ENCODE peak calls at places on chromosomes 4 and X, in six cellular contexts. One of them, this sample, is unnamed. For H3K4me1, the result is how much of the 10 kb centered on the place peaks cover.

GRCh38 chr4:4762909-4763814 is 96.3 kb upstream of the MSX1 start:
- DNase-seq in endothelial cell of umbilical vein: no peak
- DNase-seq in neural progenitor cell: peak
- DNase-seq in GM23248: peak
- DNase-seq in PC-9: peak
- DNase-seq in fibroblast of lung: peak
- DNase-seq in this sample: peak

GRCh38 chrX:40010550-40011364 is 87.0 kb downstream of the BCOR start:
- DNase-seq in PC-9: no peak
- DNase-seq in fibroblast of lung: no peak
- DNase-seq in neural progenitor cell: peak
- DNase-seq in GM23248: no peak
- DNase-seq in endothelial cell of umbilical vein: no peak
- DNase-seq in this sample: no peak

GRCh38 chr4:173277340-173277739 is 56.8 kb downstream of the HMGB2 start:
- DNase-seq in PC-9: no peak
- DNase-seq in neural progenitor cell: no peak
- DNase-seq in fibroblast of lung: no peak
- DNase-seq in GM23248: no peak
- DNase-seq in endothelial cell of umbilical vein: no peak
- DNase-seq in this sample: no peak

GRCh38 chrX:75337525-75337924 is 63.6 kb downstream of the UPRT start:
- DNase-seq in fibroblast of lung: no peak
- DNase-seq in GM23248: no peak
- DNase-seq in PC-9: no peak
- DNase-seq in neural progenitor cell: no peak
- DNase-seq in endothelial cell of umbilical vein: no peak
- DNase-seq in this sample: no peak

GRCh38 chrX:115372026-115372610 is 82.6 kb downstream of the LUZP4 start:
- DNase-seq in endothelial cell of umbilical vein: peak
- DNase-seq in PC-9: peak
- DNase-seq in neural progenitor cell: peak
- DNase-seq in GM23248: peak
- DNase-seq in fibroblast of lung: peak
- DNase-seq in this sample: no peak

GRCh38 chrX:31268359-31268758 is 196.5 kb upstream of the FTHL17 start:
- DNase-seq in neural progenitor cell: peak
- DNase-seq in GM23248: no peak
- DNase-seq in fibroblast of lung: peak
- DNase-seq in endothelial cell of umbilical vein: no peak
- DNase-seq in PC-9: no peak
- DNase-seq in this sample: no peak

GRCh38 chrX:118211891-118212816 is 95.5 kb upstream of the KLHL13 start:
- DNase-seq in fibroblast of lung: no peak
- DNase-seq in endothelial cell of umbilical vein: no peak
- DNase-seq in PC-9: no peak
- DNase-seq in GM23248: no peak
- DNase-seq in neural progenitor cell: no peak
- DNase-seq in this sample: peak

GRCh38 chr4:3123201-3123671 is 48.8 kb downstream of the HTT start:
- DNase-seq in neural progenitor cell: no peak
- DNase-seq in PC-9: peak
- DNase-seq in fibroblast of lung: peak
- DNase-seq in endothelial cell of umbilical vein: peak
- DNase-seq in GM23248: peak
- DNase-seq in this sample: no peak

GRCh38 chr4:116058129-116058528 is 944.7 kb upstream of the NDST4 start:
- DNase-seq in PC-9: no peak
- DNase-seq in GM23248: no peak
- DNase-seq in fibroblast of lung: no peak
- DNase-seq in neural progenitor cell: no peak
- DNase-seq in endothelial cell of umbilical vein: no peak
- DNase-seq in this sample: no peak

GRCh38 chrX:63918611-63919010 is 133.6 kb upstream of the ARHGEF9 start:
- DNase-seq in fibroblast of lung: peak
- DNase-seq in neural progenitor cell: peak
- DNase-seq in endothelial cell of umbilical vein: no peak
- DNase-seq in PC-9: no peak
- DNase-seq in GM23248: peak
- DNase-seq in this sample: no peak

GRCh38 chrX:50877310-50877709 is 33.2 kb upstream of the BMP15 start:
- DNase-seq in neural progenitor cell: no peak
- DNase-seq in GM23248: peak
- DNase-seq in PC-9: no peak
- DNase-seq in endothelial cell of umbilical vein: no peak
- DNase-seq in fibroblast of lung: no peak
- DNase-seq in this sample: no peak

GRCh38 chr4:40681600-40682297 is 52.1 kb upstream of the RBM47 start:
- DNase-seq in GM23248: no peak
- DNase-seq in fibroblast of lung: no peak
- DNase-seq in neural progenitor cell: peak
- DNase-seq in endothelial cell of umbilical vein: no peak
- DNase-seq in PC-9: no peak
- DNase-seq in this sample: no peak

GRCh38 chr4:8688041-8688907 is 95.7 kb downstream of the CPZ start:
- DNase-seq in endothelial cell of umbilical vein: peak
- DNase-seq in PC-9: no peak
- DNase-seq in neural progenitor cell: peak
- DNase-seq in fibroblast of lung: no peak
- DNase-seq in GM23248: peak
- DNase-seq in this sample: peak

GRCh38 chr4:40361338-40361737 is 26.2 kb downstream of the CHRNA9 start:
- DNase-seq in fibroblast of lung: no peak
- DNase-seq in PC-9: no peak
- DNase-seq in GM23248: no peak
- DNase-seq in endothelial cell of umbilical vein: no peak
- DNase-seq in neural progenitor cell: no peak
- DNase-seq in this sample: no peak

GRCh38 chrX:44344687-44345086 is 1.2 kb upstream of the EFHC2 start:
- DNase-seq in GM23248: no peak
- DNase-seq in PC-9: no peak
- DNase-seq in fibroblast of lung: no peak
- DNase-seq in neural progenitor cell: no peak
- DNase-seq in endothelial cell of umbilical vein: no peak
- DNase-seq in this sample: peak

GRCh38 chr4:184437988-184438774 is 36.2 kb downstream of the IRF2 start:
- DNase-seq in neural progenitor cell: no peak
- DNase-seq in fibroblast of lung: no peak
- DNase-seq in GM23248: no peak
- DNase-seq in PC-9: no peak
- DNase-seq in endothelial cell of umbilical vein: no peak
- DNase-seq in this sample: no peak

GRCh38 chrX:68838571-68838910 is 9.7 kb downstream of the EFNB1 start:
- DNase-seq in endothelial cell of umbilical vein: no peak
- DNase-seq in GM23248: no peak
- DNase-seq in fibroblast of lung: no peak
- DNase-seq in PC-9: no peak
- DNase-seq in neural progenitor cell: no peak
- DNase-seq in this sample: no peak
- H3K4me1 ChIP-seq in endothelial cell of umbilical vein: under half
- H3K4me1 ChIP-seq in GM23248: under half
- H3K4me1 ChIP-seq in fibroblast of lung: under half
- H3K4me1 ChIP-seq in PC-9: under half
- H3K4me1 ChIP-seq in neural progenitor cell: under half
- H3K4me1 ChIP-seq in this sample: under half

GRCh38 chrX:19122641-19123009 is 357 bp upstream of the ADGRG2 start:
- DNase-seq in endothelial cell of umbilical vein: no peak
- DNase-seq in GM23248: no peak
- DNase-seq in neural progenitor cell: no peak
- DNase-seq in fibroblast of lung: no peak
- DNase-seq in PC-9: no peak
- DNase-seq in this sample: no peak

GRCh38 chrX:19121466-19121865 is 802 bp downstream of the ADGRG2 start:
- DNase-seq in PC-9: no peak
- DNase-seq in endothelial cell of umbilical vein: no peak
- DNase-seq in fibroblast of lung: no peak
- DNase-seq in GM23248: no peak
- DNase-seq in neural progenitor cell: peak
- DNase-seq in this sample: no peak

GRCh38 chrX:19127649-19128168 is 5.4 kb upstream of the ADGRG2 start:
- DNase-seq in fibroblast of lung: peak
- DNase-seq in GM23248: no peak
- DNase-seq in neural progenitor cell: no peak
- DNase-seq in PC-9: no peak
- DNase-seq in endothelial cell of umbilical vein: peak
- DNase-seq in this sample: no peak

DNA sequence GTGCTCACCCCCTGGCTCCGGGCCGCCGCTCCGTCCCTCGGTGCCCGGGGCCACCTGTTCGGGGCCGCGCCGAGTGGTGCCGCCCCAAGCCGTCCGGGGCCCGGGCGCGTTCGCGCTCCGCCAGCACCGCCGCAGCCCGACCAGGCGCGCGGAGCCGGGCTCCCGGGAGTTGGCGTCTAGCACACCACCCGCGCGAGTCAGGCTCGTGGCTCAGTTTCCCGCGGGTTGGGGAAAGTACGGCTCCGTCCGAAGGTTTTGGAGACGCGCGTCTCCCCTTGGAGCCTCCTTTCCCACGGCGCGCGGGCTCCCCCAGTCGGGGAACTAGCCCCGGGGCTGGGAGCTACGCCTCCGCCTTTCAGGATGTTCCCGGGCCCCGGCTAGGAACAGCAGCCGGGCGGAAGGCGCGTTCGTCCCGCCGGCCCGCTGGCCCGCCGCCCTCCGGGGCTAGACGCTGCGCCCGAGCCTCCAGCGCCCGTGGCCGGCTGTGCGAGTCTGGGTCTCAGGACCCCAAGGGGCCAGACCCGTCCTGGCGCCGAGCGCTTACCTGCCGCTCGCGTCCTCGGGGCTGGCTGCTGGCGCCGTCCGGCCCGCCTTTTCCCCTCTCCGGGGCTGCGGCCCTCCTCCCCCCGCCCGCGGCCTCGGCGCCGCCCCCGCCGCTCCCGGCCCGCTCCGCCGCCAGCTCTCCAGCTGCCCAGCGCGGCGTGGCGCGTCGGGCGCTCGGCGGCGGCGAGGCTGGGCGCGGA is at the start of gene ADGRG2:
- DNase-seq in PC-9: no peak
- DNase-seq in neural progenitor cell: peak
- DNase-seq in endothelial cell of umbilical vein: peak
- DNase-seq in fibroblast of lung: peak
- DNase-seq in GM23248: peak
- DNase-seq in this sample: no peak
- TF ChIP-seq EZH2 in PC-9: no peak
- TF ChIP-seq EZH2 in neural progenitor cell: no peak
- TF ChIP-seq EZH2 in endothelial cell of umbilical vein: no peak
- TF ChIP-seq EZH2 in fibroblast of lung: no peak
- TF ChIP-seq EZH2 in GM23248: no peak
- TF ChIP-seq EZH2 in this sample: no peak

GRCh38 chrX:71671938-71672337 is 4.6 kb downstream of the LOC101059915 start:
- DNase-seq in neural progenitor cell: no peak
- DNase-seq in endothelial cell of umbilical vein: no peak
- DNase-seq in fibroblast of lung: no peak
- DNase-seq in PC-9: no peak
- DNase-seq in GM23248: no peak
- DNase-seq in this sample: no peak
- H3K4me1 ChIP-seq in neural progenitor cell: under half
- H3K4me1 ChIP-seq in endothelial cell of umbilical vein: under half
- H3K4me1 ChIP-seq in fibroblast of lung: under half
- H3K4me1 ChIP-seq in PC-9: under half
- H3K4me1 ChIP-seq in GM23248: under half
- H3K4me1 ChIP-seq in this sample: under half

GRCh38 chr4:144647095-144647959 is 1.4 kb downstream of the HHIP start:
- DNase-seq in neural progenitor cell: peak
- DNase-seq in endothelial cell of umbilical vein: peak
- DNase-seq in PC-9: no peak
- DNase-seq in fibroblast of lung: peak
- DNase-seq in GM23248: peak
- DNase-seq in this sample: no peak

GRCh38 chr4:144645102-144645469 is 870 bp upstream of the HHIP start:
- DNase-seq in GM23248: no peak
- DNase-seq in fibroblast of lung: no peak
- DNase-seq in endothelial cell of umbilical vein: no peak
- DNase-seq in PC-9: no peak
- DNase-seq in neural progenitor cell: peak
- DNase-seq in this sample: no peak

GRCh38 chr4:144648042-144648441 is 2.1 kb downstream of the HHIP start:
- DNase-seq in neural progenitor cell: peak
- DNase-seq in fibroblast of lung: no peak
- DNase-seq in GM23248: no peak
- DNase-seq in endothelial cell of umbilical vein: no peak
- DNase-seq in PC-9: no peak
- DNase-seq in this sample: no peak

GRCh38 chr4:144645621-144646522 is at the start of gene HHIP:
- DNase-seq in GM23248: peak
- DNase-seq in neural progenitor cell: peak
- DNase-seq in PC-9: no peak
- DNase-seq in fibroblast of lung: peak
- DNase-seq in endothelial cell of umbilical vein: peak
- DNase-seq in this sample: no peak

DNA sequence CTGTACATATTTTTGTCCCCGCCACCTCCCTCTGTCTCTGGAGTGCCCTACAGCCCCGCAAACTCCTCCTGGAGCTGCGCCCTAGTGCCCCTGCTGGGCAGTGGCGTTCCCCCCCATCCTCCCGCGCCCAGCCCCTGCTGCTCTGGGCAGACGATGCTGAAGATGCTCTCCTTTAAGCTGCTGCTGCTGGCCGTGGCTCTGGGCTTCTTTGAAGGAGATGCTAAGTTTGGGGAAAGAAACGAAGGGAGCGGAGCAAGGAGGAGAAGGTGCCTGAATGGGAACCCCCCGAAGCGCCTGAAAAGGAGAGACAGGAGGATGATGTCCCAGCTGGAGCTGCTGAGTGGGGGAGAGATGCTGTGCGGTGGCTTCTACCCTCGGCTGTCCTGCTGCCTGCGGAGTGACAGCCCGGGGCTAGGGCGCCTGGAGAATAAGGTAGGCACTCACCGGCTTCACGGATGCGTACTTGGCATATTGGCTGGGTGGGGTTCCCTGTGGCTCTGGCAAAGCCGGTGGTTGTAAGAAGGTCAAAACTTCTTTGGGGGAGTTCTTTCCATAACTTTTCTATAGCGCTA is 653 bp downstream of the HHIP start:
- DNase-seq in endothelial cell of umbilical vein: peak
- DNase-seq in PC-9: no peak
- DNase-seq in neural progenitor cell: peak
- DNase-seq in fibroblast of lung: no peak
- DNase-seq in GM23248: peak
- DNase-seq in this sample: no peak
- TF ChIP-seq EZH2 in endothelial cell of umbilical vein: no peak
- TF ChIP-seq EZH2 in PC-9: no peak
- TF ChIP-seq EZH2 in neural progenitor cell: peak
- TF ChIP-seq EZH2 in fibroblast of lung: no peak
- TF ChIP-seq EZH2 in GM23248: no peak
- TF ChIP-seq EZH2 in this sample: no peak

DNA sequence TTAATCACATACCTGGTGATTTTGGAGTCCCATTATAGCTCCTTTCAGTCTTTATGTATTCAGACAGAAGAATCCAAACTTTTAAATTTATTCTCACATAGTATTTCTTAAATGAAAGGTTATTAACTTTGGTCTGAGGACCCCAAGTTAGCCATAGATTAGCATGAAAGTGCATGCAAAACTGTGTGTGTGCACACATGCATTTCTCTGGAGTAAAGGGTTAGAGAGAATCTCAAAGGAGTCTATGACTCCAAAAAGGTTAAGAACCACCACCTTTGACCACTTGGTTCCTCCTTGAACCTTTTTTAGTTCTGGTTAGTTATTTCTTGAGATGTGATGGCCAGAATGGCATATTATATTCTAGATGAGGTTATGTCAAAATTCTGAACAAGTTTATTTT is 102.0 kb downstream of the MGST2 start:
- DNase-seq in fibroblast of lung: no peak
- DNase-seq in GM23248: no peak
- DNase-seq in endothelial cell of umbilical vein: no peak
- DNase-seq in PC-9: no peak
- DNase-seq in neural progenitor cell: no peak
- DNase-seq in this sample: no peak
- H3K4me1 ChIP-seq in fibroblast of lung: under half
- H3K4me1 ChIP-seq in GM23248: under half
- H3K4me1 ChIP-seq in endothelial cell of umbilical vein: under half
- H3K4me1 ChIP-seq in PC-9: under half
- H3K4me1 ChIP-seq in neural progenitor cell: under half
- H3K4me1 ChIP-seq in this sample: under half

GRCh38 chr4:146654648-146654975 is 15.9 kb downstream of the POU4F2 start:
- DNase-seq in neural progenitor cell: no peak
- DNase-seq in fibroblast of lung: peak
- DNase-seq in PC-9: no peak
- DNase-seq in endothelial cell of umbilical vein: peak
- DNase-seq in GM23248: no peak
- DNase-seq in this sample: no peak
- TF ChIP-seq EZH2 in neural progenitor cell: no peak
- TF ChIP-seq EZH2 in fibroblast of lung: no peak
- TF ChIP-seq EZH2 in PC-9: no peak
- TF ChIP-seq EZH2 in endothelial cell of umbilical vein: no peak
- TF ChIP-seq EZH2 in GM23248: no peak
- TF ChIP-seq EZH2 in this sample: no peak